ENCODE peak calls at places on chromosomes 7 and 10, in ten cellular contexts. V, Q, F, W, J, C, A, Z, B and P are unnamed samples.
A peak's percentile ranks its signal among the peaks of the same experiment; 100 is the strongest.

GRCh38 chr10:85646312-85646711 is 720.3 kb downstream of the GRID1 start:
- DNase-seq in V (no peak), Q (no peak), F (no peak), W (peak; percentile 50), J (peak; percentile 87), C (no peak), A (peak; percentile 49), Z (no peak), B (no peak), P (no peak)

GRCh38 chr10:3811331-3811870 is 26.4 kb upstream of the KLF6 start:
- DNase-seq in V (peak; percentile 41), Q (no peak), F (no peak), W (no peak), J (peak; percentile 89), C (peak; percentile 25), A (peak; percentile 96), Z (peak; percentile 51), B (no peak), P (no peak)

GRCh38 chr7:43694399-43694748 is 34.9 kb downstream of the COA1 start:
- DNase-seq in V (peak; percentile 82), Q (no peak), F (no peak), W (no peak), J (peak; percentile 63), C (no peak), A (peak; percentile 91), Z (no peak), B (no peak), P (no peak)

GRCh38 chr10:77609781-77610272 is 27.8 kb downstream of the KCNMA1 start:
- DNase-seq in V (peak; percentile 62), Q (no peak), F (no peak), W (no peak), J (no peak), C (no peak), A (peak; percentile 80), Z (no peak), B (no peak), P (no peak)

GRCh38 chr7:93921607-93922446 is at the start of gene GNG11:
- DNase-seq in V (peak; percentile 74), Q (peak; percentile 72), F (peak; percentile 12), W (no peak), J (peak; percentile 72), C (no peak), A (peak; percentile 86), Z (peak; percentile 4), B (peak; percentile 8), P (peak; percentile 53)

GRCh38 chr10:100009283-100009792 is 409 bp downstream of the DNMBP start:
- DNase-seq in V (no peak), Q (peak; percentile 49), F (no peak), W (no peak), J (peak; percentile 53), C (no peak), A (peak; percentile 56), Z (no peak), B (no peak), P (no peak)

GRCh38 chr10:63157845-63158624 is 24.9 kb downstream of the NRBF2 start:
- DNase-seq in V (peak; percentile 73), Q (peak; percentile 57), F (no peak), W (peak; percentile 59), J (peak; percentile 89), C (peak; percentile 17), A (peak; percentile 96), Z (peak; percentile 68), B (peak; percentile 44), P (no peak)

GRCh38 chr10:16992611-16993119 is 136.9 kb downstream of the CUBN start:
- DNase-seq in V (no peak), Q (no peak), F (no peak), W (no peak), J (no peak), C (no peak), A (peak; percentile 65), Z (no peak), B (no peak), P (no peak)

GRCh38 chr10:129769381-129770116 is 194.5 kb downstream of the EBF3 start:
- DNase-seq in V (no peak), Q (peak; percentile 17), F (no peak), W (no peak), J (no peak), C (no peak), A (no peak), Z (no peak), B (no peak), P (no peak)

GRCh38 chr10:99364125-99364524 is 35.0 kb downstream of the CNNM1 start:
- DNase-seq in V (peak; percentile 69), Q (no peak), F (no peak), W (no peak), J (no peak), C (no peak), A (no peak), Z (no peak), B (no peak), P (no peak)

GRCh38 chr7:88040694-88041093 is 106.6 kb downstream of the ADAM22 start:
- DNase-seq in V (peak; percentile 50), Q (no peak), F (no peak), W (no peak), J (peak; percentile 28), C (no peak), A (peak; percentile 14), Z (no peak), B (no peak), P (no peak)

GRCh38 chr7:38660427-38661099 is 29.4 kb upstream of the AMPH start:
- DNase-seq in V (no peak), Q (no peak), F (no peak), W (peak; percentile 13), J (peak; percentile 62), C (no peak), A (peak; percentile 75), Z (peak; percentile 23), B (peak; percentile 21), P (no peak)

GRCh38 chr7:9890092-9890491 is 1083.6 kb upstream of the PHF14 start:
- DNase-seq in V (no peak), Q (no peak), F (no peak), W (no peak), J (no peak), C (no peak), A (no peak), Z (no peak), B (no peak), P (no peak)

GRCh38 chr10:101139421-101139911 is 8.4 kb downstream of the TLX1 start:
- DNase-seq in V (no peak), Q (no peak), F (no peak), W (no peak), J (no peak), C (no peak), A (no peak), Z (no peak), B (no peak), P (no peak)

GRCh38 chr7:137096607-137097006 is 228.2 kb downstream of the CHRM2 start:
- DNase-seq in V (peak; percentile 37), Q (no peak), F (no peak), W (no peak), J (no peak), C (no peak), A (no peak), Z (no peak), B (no peak), P (no peak)

GRCh38 chr10:119420950-119421875 is 121.3 kb downstream of the RGS10 start:
- DNase-seq in V (no peak), Q (no peak), F (no peak), W (no peak), J (no peak), C (no peak), A (no peak), Z (no peak), B (no peak), P (no peak)

GRCh38 chr7:85130702-85131101 is 56.2 kb downstream of the SEMA3D start:
- DNase-seq in V (no peak), Q (no peak), F (no peak), W (no peak), J (no peak), C (no peak), A (no peak), Z (no peak), B (no peak), P (no peak)

GRCh38 chr10:77898323-77899079 is 28.1 kb downstream of the DLG5 start:
- DNase-seq in V (no peak), Q (peak; percentile 89), F (no peak), W (peak; percentile 94), J (peak; percentile 97), C (no peak), A (no peak), Z (no peak), B (no peak), P (no peak)

GRCh38 chr10:119079572-119080520 is 771 bp downstream of the EIF3A start:
- DNase-seq in V (peak; percentile 74), Q (peak; percentile 76), F (peak; percentile 27), W (peak; percentile 12), J (peak; percentile 83), C (peak; percentile 55), A (peak; percentile 84), Z (peak; percentile 79), B (peak; percentile 48), P (peak; percentile 56)

GRCh38 chr10:112286837-112287818 is 3.9 kb downstream of the TECTB start:
- DNase-seq in V (no peak), Q (no peak), F (no peak), W (peak; percentile 3), J (no peak), C (no peak), A (no peak), Z (no peak), B (no peak), P (peak; percentile 37)

GRCh38 chr7:76080211-76080610 is 32.3 kb downstream of the MDH2 start:
- DNase-seq in V (no peak), Q (no peak), F (no peak), W (no peak), J (no peak), C (no peak), A (no peak), Z (no peak), B (no peak), P (no peak)

GRCh38 chr7:124881981-124882380 is 47.6 kb downstream of the POT1 start:
- DNase-seq in V (no peak), Q (no peak), F (no peak), W (no peak), J (no peak), C (no peak), A (no peak), Z (no peak), B (no peak), P (no peak)

GRCh38 chr7:48424731-48425130 is 253.5 kb downstream of the ABCA13 start:
- DNase-seq in V (no peak), Q (no peak), F (no peak), W (peak; percentile 35), J (peak; percentile 53), C (no peak), A (peak; percentile 56), Z (no peak), B (no peak), P (no peak)